ENCODE peak calls at places on chromosome 1, in four cellular contexts. S is nephron progenitor cell, L is thoracic aorta, I is stomach. G is an unnamed sample.

GRCh38 chr1:25774921-25775774 is 24.8 kb upstream of the SELENON start:
- DNase-seq in I (no peak), L (no peak), S (no peak), G (no peak)

GRCh38 chr1:161379071-161379470 is 11.4 kb upstream of the CFAP126 start:
- DNase-seq in I (no peak), S (peak), L (no peak), G (no peak)

GRCh38 chr1:45009956-45010854 is 919 bp downstream of the HECTD3 start:
- DNase-seq in I (peak), L (no peak), S (peak), G (no peak)

GRCh38 chr1:245332513-245332912 is 177.7 kb downstream of the KIF26B start:
- DNase-seq in S (no peak), I (no peak), L (no peak), G (no peak)

GRCh38 chr1:150575518-150576366 is 3.7 kb downstream of the MCL1 start:
- DNase-seq in I (no peak), L (no peak), S (no peak), G (no peak)

GRCh38 chr1:236502972-236503639 is 20.7 kb upstream of the LGALS8 start:
- DNase-seq in L (no peak), S (peak), I (peak), G (peak)

GRCh38 chr1:225834417-225835329 is 24.7 kb downstream of the EPHX1 start:
- DNase-seq in L (no peak), S (no peak), I (peak), G (no peak)

GRCh38 chr1:229363723-229364122 is 20.9 kb upstream of the CCSAP start:
- DNase-seq in L (no peak), S (no peak), I (no peak), G (no peak)

GRCh38 chr1:41503507-41504125 is 19.1 kb upstream of the EDN2 start:
- DNase-seq in I (no peak), L (no peak), S (no peak), G (no peak)

GRCh38 chr1:44485229-44485932 is 80.3 kb downstream of the RNF220 start:
- DNase-seq in L (no peak), S (no peak), I (no peak), G (no peak)

GRCh38 chr1:46616277-46617107 is at the start of gene MOB3C:
- DNase-seq in S (peak), I (peak), L (peak), G (peak)

GRCh38 chr1:5394111-5394510 is 598.1 kb downstream of the NPHP4 start:
- DNase-seq in L (no peak), I (no peak), S (no peak), G (no peak)

GRCh38 chr1:11746092-11746491 is 10.2 kb downstream of the AGTRAP start:
- DNase-seq in I (no peak), L (no peak), S (no peak), G (no peak)

GRCh38 chr1:232725303-232726047 is 79.7 kb upstream of the MAP10 start:
- DNase-seq in L (no peak), S (no peak), I (no peak), G (no peak)
- TF ChIP-seq CTCF in L (no peak), S (no peak), I (no peak), G (no peak)

GRCh38 chr1:228165372-228166169 is at the start of gene IBA57:
- DNase-seq in L (peak), S (peak), I (peak), G (peak)

GRCh38 chr1:228168563-228169270 is 3.1 kb downstream of the IBA57 start:
- DNase-seq in S (no peak), I (no peak), L (no peak), G (no peak)

GRCh38 chr1:228163776-228164534 is 1.6 kb upstream of the IBA57 start:
- DNase-seq in I (no peak), L (no peak), S (no peak), G (no peak)

GRCh38 chr1:228164561-228165371 is 838 bp upstream of the IBA57 start:
- DNase-seq in I (no peak), L (no peak), S (no peak), G (no peak)

DNA sequence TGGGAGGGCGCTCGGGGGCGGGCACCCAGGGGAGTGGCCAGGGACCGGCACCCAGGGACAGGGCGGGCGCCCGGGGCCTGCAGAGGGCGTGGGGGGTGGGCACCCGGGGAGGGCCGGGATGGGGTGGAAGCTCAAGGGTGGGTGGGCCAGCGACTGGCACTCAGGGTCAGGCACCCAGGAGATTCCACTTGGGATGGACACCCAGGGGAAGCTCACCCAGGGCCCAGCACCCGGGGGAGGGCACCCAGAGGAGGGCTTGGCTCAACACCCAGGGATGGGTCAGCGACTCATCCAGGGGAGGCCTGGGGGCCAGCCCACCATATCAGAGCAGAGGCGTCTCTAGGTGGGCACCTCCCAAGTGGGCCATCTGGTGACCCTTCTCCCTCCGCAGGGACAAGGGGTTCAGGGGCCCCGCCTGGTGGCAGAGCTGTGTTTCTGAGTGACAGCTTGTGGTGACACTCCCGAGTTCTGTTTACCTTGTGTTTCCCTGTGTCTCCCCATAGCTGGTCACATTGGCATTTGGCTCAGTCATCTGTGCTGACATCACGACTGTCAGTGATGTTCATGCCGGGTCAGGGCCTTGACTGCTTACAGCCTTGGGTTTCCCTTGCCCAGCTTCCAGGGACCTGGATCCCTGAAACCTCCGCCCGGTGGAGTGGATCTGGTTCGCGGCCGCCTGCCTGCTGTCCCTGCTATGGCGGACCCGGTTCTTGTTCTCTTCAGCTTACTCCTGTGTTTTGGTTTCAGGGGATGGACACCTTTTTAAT is 749 bp downstream of the IBA57 start:
- DNase-seq in S (peak), I (peak), L (peak), G (peak)
- TF ChIP-seq CTCF in S (no peak), I (no peak), L (peak), G (peak)

GRCh38 chr1:238916828-238917227 is 469.5 kb upstream of the CHRM3 start:
- DNase-seq in S (no peak), I (no peak), L (no peak), G (no peak)

GRCh38 chr1:238914346-238914745 is 472.0 kb upstream of the CHRM3 start:
- DNase-seq in S (no peak), L (no peak), I (no peak), G (no peak)

GRCh38 chr1:238913210-238913609 is 473.2 kb upstream of the CHRM3 start:
- DNase-seq in S (no peak), L (no peak), I (no peak), G (no peak)

GRCh38 chr1:238912148-238912547 is 474.2 kb upstream of the CHRM3 start:
- DNase-seq in L (no peak), I (no peak), S (no peak), G (no peak)
- TF ChIP-seq CTCF in L (no peak), I (no peak), S (no peak), G (no peak)

GRCh38 chr1:64996541-64997257 is 30.4 kb upstream of the JAK1 start:
- DNase-seq in L (no peak), I (no peak), S (no peak), G (no peak)

GRCh38 chr1:65002156-65002507 is 35.8 kb upstream of the JAK1 start:
- DNase-seq in I (no peak), L (no peak), S (no peak), G (no peak)

GRCh38 chr1:65003316-65003664 is 36.9 kb upstream of the JAK1 start:
- DNase-seq in S (no peak), I (no peak), L (no peak), G (no peak)

GRCh38 chr1:65002508-65003315 is 36.4 kb upstream of the JAK1 start:
- DNase-seq in I (peak), L (peak), S (peak), G (peak)

GRCh38 chr1:65001238-65001792 is 35.0 kb upstream of the JAK1 start:
- DNase-seq in S (peak), I (peak), L (peak), G (peak)
- TF ChIP-seq CTCF in S (no peak), I (no peak), L (no peak), G (no peak)

GRCh38 chr1:91511386-91511785 is 10.7 kb downstream of the CDC7 start:
- DNase-seq in S (no peak), L (no peak), I (no peak), G (no peak)
- TF ChIP-seq CTCF in S (peak), L (peak), I (peak), G (peak)

GRCh38 chr1:55717111-55717510 is 501.9 kb upstream of the USP24 start:
- DNase-seq in L (no peak), S (no peak), I (no peak), G (no peak)

GRCh38 chr1:55716610-55717009 is 501.4 kb upstream of the USP24 start:
- DNase-seq in L (no peak), S (no peak), I (no peak), G (no peak)

GRCh38 chr1:55720243-55720642 is 505.1 kb upstream of the USP24 start:
- DNase-seq in I (peak), L (no peak), S (no peak), G (no peak)

GRCh38 chr1:55716151-55716550 is 501.0 kb upstream of the USP24 start:
- DNase-seq in L (no peak), I (no peak), S (no peak), G (no peak)

DNA sequence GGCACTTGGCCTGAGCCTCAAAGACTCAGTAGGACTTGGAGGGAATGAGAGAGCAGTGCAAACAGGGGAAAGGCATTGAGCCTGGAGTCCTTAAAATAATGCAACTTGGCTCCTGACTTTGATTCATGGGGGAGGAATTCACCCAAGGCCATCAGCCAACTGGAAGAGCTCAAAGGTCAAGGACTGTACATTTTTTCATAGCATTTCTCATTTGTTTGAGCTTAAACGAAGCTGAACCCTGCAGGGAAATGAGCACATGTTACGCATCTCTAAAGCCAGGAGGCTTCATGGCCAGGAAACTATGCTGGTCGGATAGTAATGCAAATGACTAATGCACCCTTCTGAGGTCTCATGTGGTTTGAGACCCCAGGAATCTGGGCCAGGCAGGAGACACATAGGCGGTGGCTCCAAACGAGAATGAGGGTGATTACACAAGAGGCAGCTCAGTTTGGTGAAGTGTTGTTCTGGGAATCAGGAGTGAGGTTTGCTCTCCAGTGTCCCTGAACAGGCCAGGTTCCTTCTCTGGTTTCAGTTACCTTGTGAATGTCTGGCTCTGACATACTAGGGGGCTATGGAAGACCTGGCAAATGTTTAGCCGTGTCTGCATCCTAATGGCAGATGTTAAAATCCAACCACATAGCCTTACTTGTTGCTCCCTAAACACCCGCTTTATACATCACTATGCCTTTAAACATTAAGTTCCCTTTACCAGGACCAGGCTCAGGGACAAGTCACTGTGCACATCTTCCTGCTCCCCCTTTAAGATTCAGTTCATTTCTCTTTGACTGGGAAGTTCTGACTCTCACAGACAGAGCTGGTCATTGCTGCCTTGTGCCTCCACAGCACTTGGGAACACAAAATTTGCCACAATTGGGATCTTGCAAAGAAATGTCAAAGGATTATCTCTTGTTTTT is 503.9 kb upstream of the USP24 start:
- DNase-seq in I (peak), S (no peak), L (peak), G (no peak)
- TF ChIP-seq CTCF in I (no peak), S (no peak), L (no peak), G (no peak)